ENCODE peak calls at places on chromosome 4, in ten cellular contexts. R, Y, X, Z, H, A, J, C, D and M are unnamed samples.
A peak's percentile ranks its signal among the peaks of the same experiment; 100 is the strongest.

GRCh38 chr4:74157116-74157742 is 689 bp upstream of the MTHFD2L start:
- DNase-seq in R (no peak), Y (no peak), X (no peak), Z (no peak), H (peak; percentile 41), A (no peak), J (no peak), C (peak; percentile 16), D (no peak), M (no peak)

GRCh38 chr4:119038465-119038864 is 97.2 kb upstream of the MYOZ2 start:
- DNase-seq in R (no peak), Y (no peak), X (no peak), Z (no peak), H (no peak), A (no peak), J (no peak), C (no peak), D (no peak), M (no peak)

GRCh38 chr4:110641218-110641617 is 18.3 kb upstream of the PITX2 start:
- DNase-seq in R (no peak), Y (peak; percentile 74), X (no peak), Z (no peak), H (no peak), A (no peak), J (no peak), C (no peak), D (no peak), M (peak; percentile 64)

GRCh38 chr4:38013461-38014366 is 53.5 kb downstream of the PTTG2 start:
- DNase-seq in R (no peak), Y (no peak), X (peak; percentile 5), Z (peak; percentile 86), H (peak; percentile 67), A (no peak), J (peak; percentile 74), C (peak; percentile 11), D (no peak), M (no peak)

GRCh38 chr4:8586671-8587468 is 5.7 kb upstream of the CPZ start:
- DNase-seq in R (no peak), Y (no peak), X (no peak), Z (peak; percentile 40), H (no peak), A (no peak), J (no peak), C (no peak), D (no peak), M (peak; percentile 63)

GRCh38 chr4:122666527-122667245 is 45.8 kb upstream of the IL21 start:
- DNase-seq in R (no peak), Y (no peak), X (peak; percentile 77), Z (no peak), H (peak; percentile 14), A (no peak), J (no peak), C (peak; percentile 92), D (no peak), M (no peak)

GRCh38 chr4:55018978-55019377 is 106.4 kb downstream of the KDR start:
- DNase-seq in R (no peak), Y (no peak), X (no peak), Z (no peak), H (no peak), A (no peak), J (no peak), C (no peak), D (no peak), M (peak; percentile 17)

GRCh38 chr4:186248643-186249042 is 17.3 kb upstream of the F11 start:
- DNase-seq in R (no peak), Y (no peak), X (no peak), Z (no peak), H (no peak), A (no peak), J (no peak), C (no peak), D (no peak), M (no peak)

GRCh38 chr4:39706829-39707511 is 9.0 kb downstream of the UBE2K start:
- DNase-seq in R (peak; percentile 36), Y (peak; percentile 76), X (no peak), Z (no peak), H (peak; percentile 38), A (no peak), J (no peak), C (peak; percentile 44), D (no peak), M (no peak)

GRCh38 chr4:128158894-128159293 is 97.8 kb downstream of the LARP1B start:
- DNase-seq in R (no peak), Y (no peak), X (no peak), Z (no peak), H (no peak), A (no peak), J (no peak), C (no peak), D (no peak), M (no peak)

GRCh38 chr4:1614854-1615595 is 69.1 kb downstream of the FAM53A start:
- DNase-seq in R (no peak), Y (no peak), X (no peak), Z (peak; percentile 66), H (no peak), A (no peak), J (no peak), C (no peak), D (no peak), M (no peak)

GRCh38 chr4:21134994-21135393 is 434.7 kb downstream of the PACRGL start:
- DNase-seq in R (no peak), Y (no peak), X (no peak), Z (no peak), H (no peak), A (no peak), J (no peak), C (no peak), D (no peak), M (no peak)

GRCh38 chr4:38949416-38950051 is 81.9 kb downstream of the FAM114A1 start:
- DNase-seq in R (no peak), Y (no peak), X (no peak), Z (no peak), H (no peak), A (peak; percentile 20), J (no peak), C (peak; percentile 4), D (peak; percentile 13), M (no peak)

GRCh38 chr4:32148120-32148666 is 1428.0 kb downstream of the PCDH7 start:
- DNase-seq in R (no peak), Y (no peak), X (no peak), Z (no peak), H (no peak), A (no peak), J (no peak), C (no peak), D (no peak), M (no peak)

GRCh38 chr4:3414421-3415279 is 27.1 kb upstream of the HGFAC start:
- DNase-seq in R (no peak), Y (peak; percentile 20), X (no peak), Z (no peak), H (no peak), A (no peak), J (no peak), C (no peak), D (no peak), M (peak; percentile 51)

GRCh38 chr4:56460085-56460484 is 7.3 kb upstream of the SRP72 start:
- DNase-seq in R (no peak), Y (no peak), X (no peak), Z (no peak), H (no peak), A (no peak), J (no peak), C (no peak), D (no peak), M (no peak)

GRCh38 chr4:10082047-10082446 is 34.6 kb downstream of the WDR1 start:
- DNase-seq in R (no peak), Y (no peak), X (no peak), Z (peak; percentile 20), H (peak; percentile 5), A (peak; percentile 17), J (no peak), C (no peak), D (no peak), M (peak; percentile 43)

GRCh38 chr4:112381996-112382692 is 85.0 kb downstream of the ALPK1 start:
- DNase-seq in R (no peak), Y (no peak), X (no peak), Z (no peak), H (no peak), A (no peak), J (no peak), C (no peak), D (no peak), M (no peak)

GRCh38 chr4:165715989-165716388 is 157.0 kb upstream of the TLL1 start:
- DNase-seq in R (no peak), Y (no peak), X (no peak), Z (no peak), H (no peak), A (no peak), J (no peak), C (no peak), D (no peak), M (no peak)

GRCh38 chr4:166903408-166903807 is 330.9 kb downstream of the SPOCK3 start:
- DNase-seq in R (no peak), Y (no peak), X (no peak), Z (no peak), H (no peak), A (no peak), J (no peak), C (no peak), D (no peak), M (no peak)

GRCh38 chr4:163164591-163164990 is 2.1 kb downstream of the NAF1 start:
- DNase-seq in R (no peak), Y (no peak), X (no peak), Z (no peak), H (no peak), A (no peak), J (no peak), C (peak; percentile 6), D (no peak), M (no peak)

GRCh38 chr4:9979101-9979815 is 42.0 kb downstream of the SLC2A9 start:
- DNase-seq in R (peak; percentile 62), Y (peak; percentile 72), X (no peak), Z (no peak), H (no peak), A (no peak), J (no peak), C (no peak), D (no peak), M (peak; percentile 47)

GRCh38 chr4:20288846-20289512 is 37.3 kb downstream of the SLIT2 start:
- DNase-seq in R (no peak), Y (no peak), X (no peak), Z (no peak), H (no peak), A (no peak), J (no peak), C (peak; percentile 61), D (no peak), M (no peak)

GRCh38 chr4:168723020-168723419 is 226.2 kb downstream of the PALLD start:
- DNase-seq in R (no peak), Y (no peak), X (no peak), Z (no peak), H (peak; percentile 24), A (no peak), J (no peak), C (peak; percentile 36), D (no peak), M (no peak)

GRCh38 chr4:121711263-121712000 is 14.7 kb upstream of the ANXA5 start:
- DNase-seq in R (peak; percentile 94), Y (peak; percentile 97), X (peak; percentile 84), Z (peak; percentile 93), H (peak; percentile 97), A (no peak), J (peak; percentile 85), C (peak; percentile 96), D (no peak), M (peak; percentile 74)

GRCh38 chr4:41174444-41174843 is 39.9 kb downstream of the APBB2 start:
- DNase-seq in R (no peak), Y (no peak), X (no peak), Z (no peak), H (no peak), A (no peak), J (no peak), C (peak; percentile 18), D (no peak), M (no peak)

GRCh38 chr4:172225457-172225856 is 412.3 kb downstream of the GALNTL6 start:
- DNase-seq in R (no peak), Y (no peak), X (no peak), Z (no peak), H (no peak), A (no peak), J (no peak), C (no peak), D (no peak), M (no peak)

GRCh38 chr4:3346146-3346545 is 53.3 kb downstream of the RGS12 start:
- DNase-seq in R (peak; percentile 79), Y (peak; percentile 73), X (peak; percentile 68), Z (no peak), H (peak; percentile 63), A (no peak), J (no peak), C (peak; percentile 68), D (peak; percentile 21), M (peak; percentile 84)